ENCODE peak calls at places on chromosomes 2 and 18, in ten cellular contexts. W is HCT116, Y is dorsolateral prefrontal cortex, R is fibroblast of the aortic adventitia, T is stomach, G is astrocyte of the spinal cord, K is nephron progenitor cell, P is GM13977, L is foreskin fibroblast, F is colonic mucosa. C is an unnamed sample.

GRCh38 chr2:64094663-64095382 is 49.4 kb downstream of the PELI1 start:
- DNase-seq in W (no peak), F (no peak), T (no peak), L (no peak), K (no peak), Y (no peak), R (no peak), P (no peak), G (no peak), C (no peak)

GRCh38 chr2:61978522-61978921 is 73.0 kb downstream of the COMMD1 start:
- DNase-seq in Y (no peak), G (no peak), F (no peak), R (no peak), W (no peak), P (peak), T (no peak), K (no peak), L (no peak), C (peak)

GRCh38 chr2:106189764-106190468 is 4.2 kb downstream of the UXS1 start:
- DNase-seq in L (peak), P (no peak), K (no peak), F (no peak), R (no peak), T (no peak), Y (no peak), W (no peak), G (peak), C (no peak)

GRCh38 chr2:64750817-64751285 is 97.1 kb upstream of the SERTAD2 start:
- DNase-seq in Y (peak), L (peak), W (peak), T (peak), F (peak), P (peak), R (no peak), G (peak), K (peak), C (peak)

GRCh38 chr2:40450066-40450841 is 1.6 kb downstream of the SLC8A1 start:
- DNase-seq in W (no peak), F (no peak), G (peak), T (no peak), L (no peak), R (peak), P (no peak), K (no peak), Y (no peak), C (peak)

GRCh38 chr18:29164020-29164706 is 987.2 kb upstream of the CDH2 start:
- DNase-seq in T (no peak), G (peak), L (peak), F (no peak), P (no peak), R (peak), Y (no peak), K (no peak), W (peak), C (no peak)

GRCh38 chr18:35572644-35573043 is 8.9 kb upstream of the GALNT1 start:
- DNase-seq in F (no peak), W (no peak), L (no peak), R (no peak), P (no peak), T (no peak), Y (no peak), K (no peak), G (peak), C (no peak)

GRCh38 chr18:48923746-48924580 is 26.8 kb downstream of the SMAD7 start:
- DNase-seq in G (peak), K (no peak), Y (peak), F (peak), R (peak), W (no peak), L (peak), P (peak), T (no peak), C (peak)

GRCh38 chr2:128681351-128681906 is 362.8 kb upstream of the HS6ST1 start:
- DNase-seq in L (no peak), W (no peak), K (no peak), T (peak), F (peak), G (no peak), R (no peak), Y (no peak), P (no peak), C (no peak)

GRCh38 chr18:14179306-14179705 is 47.1 kb upstream of the ZNF519 start:
- DNase-seq in Y (no peak), F (no peak), K (no peak), G (peak), R (no peak), W (no peak), T (no peak), L (no peak), P (peak), C (no peak)

GRCh38 chr2:214066847-214067246 is 344.0 kb upstream of the VWC2L start:
- DNase-seq in K (no peak), W (no peak), F (no peak), L (no peak), P (no peak), R (no peak), G (no peak), T (no peak), Y (no peak), C (no peak)

GRCh38 chr2:7692657-7693161 is 775.5 kb downstream of the RNF144A start:
- DNase-seq in G (peak), Y (no peak), R (peak), F (no peak), P (no peak), L (peak), K (no peak), T (no peak), W (no peak), C (no peak)

GRCh38 chr2:71277536-71278103 is 50.7 kb upstream of the PAIP2B start:
- DNase-seq in P (peak), K (peak), F (peak), R (no peak), T (no peak), L (peak), G (peak), W (peak), Y (peak), C (peak)

GRCh38 chr2:49288902-49289680 is 134.8 kb upstream of the FSHR start:
- DNase-seq in G (peak), R (no peak), T (no peak), F (no peak), L (no peak), Y (no peak), W (no peak), K (no peak), P (no peak), C (no peak)

GRCh38 chr18:49608366-49608747 is 46.5 kb downstream of the LIPG start:
- DNase-seq in F (no peak), L (no peak), T (no peak), Y (no peak), K (no peak), R (no peak), G (no peak), W (no peak), P (no peak), C (no peak)

GRCh38 chr2:52933878-52934277 is 833.7 kb upstream of the CHAC2 start:
- DNase-seq in K (no peak), R (peak), Y (no peak), L (no peak), G (no peak), P (no peak), W (no peak), F (no peak), T (no peak), C (no peak)

GRCh38 chr2:67641709-67642397 is 244.7 kb downstream of the ETAA1 start:
- DNase-seq in P (no peak), G (no peak), T (no peak), Y (no peak), W (no peak), F (no peak), L (no peak), K (no peak), R (peak), C (no peak)

GRCh38 chr18:11937874-11938478 is 29.9 kb upstream of the MPPE1 start:
- DNase-seq in Y (peak), T (peak), G (peak), F (peak), P (peak), K (peak), W (peak), R (peak), L (peak), C (peak)

GRCh38 chr2:37585295-37585908 is 86.0 kb downstream of the CDC42EP3 start:
- DNase-seq in Y (no peak), K (no peak), R (no peak), W (no peak), G (no peak), L (no peak), P (no peak), F (peak), T (peak), C (peak)

GRCh38 chr2:121707920-121708361 is 28.7 kb downstream of the NIFK start:
- DNase-seq in R (no peak), T (no peak), L (no peak), F (peak), P (no peak), G (peak), Y (no peak), W (no peak), K (no peak), C (no peak)

GRCh38 chr18:46711444-46711863 is 45.4 kb downstream of the ST8SIA5 start:
- DNase-seq in L (no peak), F (no peak), R (no peak), Y (no peak), G (no peak), W (no peak), K (no peak), P (peak), T (no peak), C (no peak)

GRCh38 chr2:64337314-64337713 is 116.6 kb upstream of the LGALSL start:
- DNase-seq in K (no peak), F (no peak), G (no peak), T (no peak), W (no peak), P (no peak), L (no peak), R (no peak), Y (no peak), C (no peak)

GRCh38 chr2:159925975-159926374 is 128.0 kb upstream of the CD302 start:
- DNase-seq in F (no peak), T (no peak), G (no peak), L (no peak), Y (no peak), W (no peak), R (no peak), K (no peak), P (no peak), C (no peak)

GRCh38 chr2:205473791-205474190 is 208.5 kb upstream of the NRP2 start:
- DNase-seq in L (no peak), W (no peak), R (no peak), T (no peak), Y (no peak), K (no peak), F (no peak), G (no peak), P (peak), C (no peak)

GRCh38 chr2:229713371-229714079 is 830 bp downstream of the DNER start:
- DNase-seq in K (peak), W (no peak), T (peak), R (no peak), Y (peak), G (peak), F (no peak), L (no peak), P (peak), C (peak)

GRCh38 chr2:134411828-134412638 is 158.2 kb downstream of the MGAT5 start:
- DNase-seq in R (peak), K (peak), P (peak), W (peak), L (peak), T (peak), Y (peak), F (peak), G (peak), C (peak)

GRCh38 chr18:21053127-21053526 is 58.5 kb downstream of the ROCK1 start:
- DNase-seq in W (no peak), P (no peak), T (no peak), K (no peak), Y (no peak), R (peak), L (peak), G (peak), F (no peak), C (no peak)

GRCh38 chr2:2134037-2134436 is 197.0 kb downstream of the MYT1L start:
- DNase-seq in T (no peak), F (no peak), G (no peak), K (no peak), L (no peak), R (no peak), W (no peak), Y (no peak), P (no peak), C (no peak)
- TF ChIP-seq CTCF in T (no peak), F (no peak), G (no peak), K (no peak), L (no peak), R (no peak), W (no peak), Y (no peak), P (no peak), C (no peak)

GRCh38 chr2:234603619-234604018 is 106.7 kb upstream of the ARL4C start:
- DNase-seq in R (no peak), G (no peak), P (no peak), F (no peak), W (no peak), Y (no peak), T (no peak), K (no peak), L (no peak), C (no peak)
- TF ChIP-seq CTCF in R (no peak), G (no peak), P (peak), F (no peak), W (no peak), Y (no peak), T (no peak), K (no peak), L (no peak), C (no peak)

GRCh38 chr2:101329026-101329425 is 20.5 kb upstream of the RNF149 start:
- DNase-seq in F (no peak), L (no peak), G (no peak), W (no peak), T (no peak), K (no peak), R (no peak), P (no peak), Y (no peak), C (no peak)

GRCh38 chr2:101331202-101331601 is 22.7 kb upstream of the RNF149 start:
- DNase-seq in L (no peak), G (no peak), W (no peak), T (no peak), Y (no peak), P (no peak), R (no peak), F (no peak), K (no peak), C (no peak)

GRCh38 chr2:101327863-101328394 is 19.4 kb upstream of the RNF149 start:
- DNase-seq in W (peak), G (no peak), L (no peak), T (peak), R (no peak), F (peak), K (no peak), Y (no peak), P (no peak), C (no peak)

GRCh38 chr2:101330253-101330921 is 21.9 kb upstream of the RNF149 start:
- DNase-seq in R (no peak), L (no peak), F (peak), Y (peak), W (no peak), T (peak), P (no peak), K (peak), G (peak), C (no peak)

DNA sequence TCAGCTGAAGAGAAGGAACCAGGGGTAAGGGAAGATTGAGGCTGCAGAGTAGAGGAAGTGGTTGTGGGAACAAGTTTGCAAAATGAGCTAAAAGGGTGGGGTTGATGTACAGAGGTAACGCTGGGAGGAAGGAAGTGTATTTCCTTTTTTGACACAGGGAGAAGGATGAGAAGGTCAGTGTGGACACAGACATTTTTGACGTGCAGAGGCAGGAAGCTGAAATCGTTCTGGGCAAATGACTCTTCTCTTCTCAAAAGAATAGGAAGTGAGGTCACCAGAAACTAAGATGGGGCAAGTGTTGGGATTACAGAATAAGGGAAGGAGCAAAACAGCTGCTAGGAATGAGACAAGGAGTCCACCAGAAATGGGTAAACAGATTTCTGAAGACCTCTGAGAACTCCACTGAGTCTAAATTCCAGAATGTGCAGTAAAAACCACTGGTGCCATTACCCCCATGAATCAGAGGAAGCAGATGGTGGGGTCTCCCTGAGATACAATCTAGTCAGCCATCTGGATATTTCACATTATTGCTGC is 20.0 kb upstream of the RNF149 start:
- DNase-seq in F (peak), G (peak), Y (no peak), T (no peak), K (no peak), L (peak), P (no peak), W (no peak), R (no peak), C (no peak)
- TF ChIP-seq CTCF in F (no peak), G (no peak), Y (no peak), T (no peak), K (no peak), L (no peak), P (no peak), W (no peak), R (no peak), C (no peak)

GRCh38 chr2:6103949-6104348 is 411.8 kb downstream of the SOX11 start:
- DNase-seq in R (no peak), K (no peak), G (no peak), L (no peak), T (peak), W (no peak), P (no peak), F (peak), Y (no peak), C (no peak)
- TF ChIP-seq CTCF in R (no peak), K (no peak), G (no peak), L (no peak), T (no peak), W (no peak), P (no peak), F (no peak), Y (no peak), C (peak)

DNA sequence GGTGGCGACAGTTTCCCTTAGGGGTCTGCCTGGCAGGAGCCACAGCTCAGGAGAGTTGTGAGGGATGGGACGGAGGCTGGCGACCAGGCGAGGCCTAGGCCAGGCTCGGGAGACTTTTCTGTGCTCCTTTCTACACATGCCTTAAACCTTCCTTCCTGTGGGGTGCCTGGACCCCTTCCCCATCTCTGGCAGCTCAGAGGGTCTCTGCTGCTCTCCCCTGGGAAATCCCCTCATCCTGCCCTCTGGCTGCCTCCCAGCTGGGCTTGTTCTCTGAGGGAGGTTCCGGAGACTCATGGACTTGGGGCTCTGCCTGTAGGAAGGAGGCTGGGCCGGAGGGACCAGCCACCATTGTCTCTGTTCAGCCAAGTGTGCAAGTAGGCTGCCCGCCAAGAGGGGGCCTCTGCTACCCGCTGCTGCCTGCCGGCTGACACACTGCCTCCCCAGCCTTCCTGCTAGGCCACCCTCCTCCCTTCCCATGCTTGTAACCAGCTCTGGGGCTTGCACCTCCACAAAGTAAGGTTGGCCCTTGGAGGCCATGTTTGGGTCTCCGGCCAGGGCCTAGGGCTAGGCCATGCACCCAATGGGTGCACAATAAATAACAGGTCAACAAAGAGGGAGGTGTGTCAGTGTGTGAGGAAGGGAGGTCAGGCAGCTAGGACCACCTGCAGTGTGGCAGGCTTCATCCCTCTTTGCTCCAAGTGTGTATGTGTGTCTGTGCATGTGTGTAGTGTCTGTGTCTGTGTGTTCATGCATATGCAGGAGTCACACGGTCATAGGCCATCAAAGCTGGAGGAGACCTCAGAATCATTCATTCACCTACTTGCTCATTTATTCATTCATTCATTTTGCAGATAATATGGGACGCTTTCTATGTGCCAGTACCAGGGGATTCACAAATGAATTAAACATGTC is 28.8 kb downstream of the PSD4 start:
- DNase-seq in T (no peak), L (no peak), R (no peak), W (no peak), K (peak), F (no peak), P (no peak), Y (peak), G (no peak), C (no peak)
- TF ChIP-seq CTCF in T (no peak), L (no peak), R (no peak), W (no peak), K (no peak), F (no peak), P (no peak), Y (no peak), G (no peak), C (no peak)

DNA sequence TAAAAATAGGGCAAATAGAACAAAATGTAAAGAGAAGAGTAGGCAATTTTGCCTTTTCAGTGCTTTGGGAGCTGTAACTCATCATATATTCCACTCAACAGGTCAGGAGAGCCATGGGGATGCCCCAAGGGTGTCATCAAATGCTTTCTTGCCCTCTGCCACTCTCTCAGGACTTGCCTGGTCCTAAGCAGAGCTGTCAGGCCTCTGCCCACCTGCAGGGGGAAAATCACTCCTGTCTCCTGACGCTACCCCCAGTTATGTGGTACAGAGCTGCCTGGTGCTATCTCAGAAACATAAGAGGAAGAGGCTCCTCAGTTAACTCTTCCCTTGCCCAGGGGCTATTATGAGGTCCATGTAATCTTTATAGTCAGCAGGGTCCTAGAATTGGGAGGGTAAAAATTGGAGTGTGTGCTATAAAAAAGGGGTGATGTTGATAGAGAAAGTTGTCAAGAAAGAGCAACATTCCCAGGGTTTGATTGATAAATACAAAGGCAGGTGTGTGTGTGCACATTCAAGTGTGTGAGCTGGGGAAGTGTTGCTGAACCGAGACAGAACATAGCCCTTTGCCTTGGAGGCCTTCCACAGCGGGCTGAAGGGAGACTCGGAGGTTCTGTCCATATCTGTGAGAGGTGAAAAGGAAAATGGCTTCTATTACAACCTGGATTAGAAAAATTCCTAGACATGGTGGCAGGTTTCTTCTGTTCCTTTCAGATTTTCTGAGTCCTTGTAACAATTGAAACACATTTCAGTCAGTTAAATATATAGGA is 25.4 kb downstream of the PTPRM start:
- DNase-seq in L (no peak), W (no peak), G (no peak), K (peak), F (no peak), P (no peak), Y (no peak), R (no peak), T (no peak), C (no peak)
- TF ChIP-seq CTCF in L (no peak), W (no peak), G (no peak), K (peak), F (no peak), P (no peak), Y (no peak), R (peak), T (no peak), C (no peak)

DNA sequence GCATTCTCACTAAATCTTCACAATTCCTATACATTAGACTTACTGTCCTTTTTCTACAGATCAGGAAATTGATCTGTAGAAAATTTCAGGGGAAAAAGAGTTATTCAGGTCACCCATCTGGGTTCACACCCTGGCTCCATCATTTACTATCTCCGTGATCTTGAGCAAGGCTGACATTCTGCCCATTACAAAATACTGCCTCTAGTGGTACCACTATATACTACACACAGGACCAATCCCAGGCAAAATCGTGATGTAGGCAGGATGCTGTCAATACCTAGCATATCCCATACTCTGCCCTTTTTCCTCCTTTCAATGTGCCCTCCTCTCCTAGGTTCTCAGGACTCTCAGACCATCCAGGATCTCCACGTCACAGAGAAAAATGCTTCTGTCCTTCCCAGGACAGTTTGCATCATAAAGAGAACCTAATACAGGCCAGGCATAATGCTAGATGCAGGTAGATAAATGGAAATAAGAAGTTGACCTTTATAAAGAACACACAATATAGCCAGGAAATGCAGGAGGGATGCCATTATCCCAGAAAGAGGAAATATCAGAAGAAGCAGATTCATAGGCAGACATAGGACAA is 101.9 kb downstream of the CDH20 start:
- DNase-seq in R (peak), P (peak), Y (no peak), L (no peak), T (no peak), G (no peak), K (peak), W (peak), F (no peak), C (no peak)
- TF ChIP-seq CTCF in R (peak), P (peak), Y (peak), L (peak), T (no peak), G (peak), K (peak), W (no peak), F (peak), C (peak)